ENCODE peak calls at places on chromosomes 2 and 18, in five cellular contexts. F is activated B cell treated with CpG ODN at 0.5 μM for 24 hours, K is hepatocyte, C is iris pigment epithelial cell, G is GM23248. O is an unnamed sample.

GRCh38 chr2:239321596-239322413 is 79.0 kb downstream of the HDAC4 start:
- DNase-seq in K (no peak), G (no peak), C (no peak), F (no peak), O (peak)

GRCh38 chr2:187580462-187581124 is 26.4 kb upstream of the TFPI start:
- DNase-seq in G (peak), F (no peak), K (peak), C (peak), O (no peak)

GRCh38 chr2:59584958-59585357 is 968.5 kb downstream of the BCL11A start:
- DNase-seq in F (no peak), K (peak), C (no peak), G (no peak), O (no peak)

GRCh38 chr2:41500895-41501294 is 546.9 kb upstream of the PKDCC start:
- DNase-seq in K (no peak), G (no peak), C (no peak), F (no peak), O (no peak)

GRCh38 chr2:2569836-2570235 is 238.8 kb upstream of the MYT1L start:
- DNase-seq in K (no peak), G (no peak), C (no peak), F (no peak), O (no peak)

GRCh38 chr18:79400591-79401381 is 5.1 kb downstream of the NFATC1 start:
- DNase-seq in G (peak), C (no peak), F (no peak), K (no peak), O (peak)

GRCh38 chr18:3262234-3263171 is 570 bp downstream of the MYL12B start:
- DNase-seq in C (no peak), F (peak), K (peak), G (peak), O (peak)

GRCh38 chr2:147756103-147756502 is 88.7 kb upstream of the ACVR2A start:
- DNase-seq in K (no peak), G (no peak), F (no peak), C (no peak), O (no peak)

GRCh38 chr2:126315840-126316239 is 340.1 kb upstream of the GYPC start:
- DNase-seq in K (no peak), C (no peak), G (peak), F (no peak), O (no peak)

GRCh38 chr18:64707052-64707451 is 558.2 kb upstream of the LINC00305 start:
- DNase-seq in G (no peak), F (no peak), C (no peak), K (no peak), O (no peak)

GRCh38 chr2:11071207-11071606 is 84.1 kb upstream of the SLC66A3 start:
- DNase-seq in G (peak), K (peak), F (no peak), C (peak), O (no peak)

GRCh38 chr2:37326285-37326684 is 1.7 kb upstream of the PRKD3 start:
- DNase-seq in C (peak), K (peak), G (peak), F (no peak), O (no peak)

GRCh38 chr2:165015052-165015642 is 59.8 kb upstream of the SLC38A11 start:
- DNase-seq in G (peak), C (peak), K (peak), F (no peak), O (peak)

GRCh38 chr2:189406612-189407011 is 34.7 kb upstream of the WDR75 start:
- DNase-seq in G (no peak), C (no peak), F (no peak), K (no peak), O (no peak)

GRCh38 chr2:220837226-220837625 is 734.9 kb downstream of the EPHA4 start:
- DNase-seq in F (no peak), K (no peak), C (no peak), G (no peak), O (no peak)

GRCh38 chr2:86807462-86808275 is 17.0 kb upstream of the CD8A start:
- DNase-seq in C (peak), G (peak), K (peak), F (peak), O (peak)

GRCh38 chr2:118148809-118149208 is 60.5 kb downstream of the INSIG2 start:
- DNase-seq in C (no peak), G (peak), K (no peak), F (no peak), O (no peak)

GRCh38 chr2:231325826-231326225 is 69.7 kb upstream of the B3GNT7 start:
- DNase-seq in K (no peak), F (no peak), C (no peak), G (no peak), O (no peak)

GRCh38 chr2:179711375-179711774 is 150.0 kb downstream of the ZNF385B start:
- DNase-seq in K (peak), F (no peak), G (no peak), C (no peak), O (no peak)

GRCh38 chr2:207482630-207483029 is 47.1 kb upstream of the CREB1 start:
- DNase-seq in K (no peak), C (peak), G (peak), F (no peak), O (no peak)

GRCh38 chr2:199977984-199978415 is 22.6 kb downstream of the MAIP1 start:
- DNase-seq in K (peak), F (no peak), C (peak), G (peak), O (no peak)

GRCh38 chr2:207854484-207855386 is 85.0 kb upstream of the FZD5 start:
- DNase-seq in G (peak), C (peak), F (no peak), K (no peak), O (no peak)

GRCh38 chr2:75320893-75321292 is 121.6 kb upstream of the TACR1 start:
- DNase-seq in F (no peak), C (no peak), G (no peak), K (no peak), O (no peak)